ENCODE peak calls at places on chromosomes 11 and 22, in seven cellular contexts. T is bronchial epithelial cell, Y is PC-9, W is mammary epithelial cell, F is AG09309, J is astrocyte, G is fibroblast of mammary gland. I is an unnamed sample.

GRCh38 chr11:65113361-65113756 is 1.7 kb downstream of the TM7SF2 start:
- DNase-seq in Y (peak; percentile 19), G (no peak), T (no peak), J (no peak), F (no peak), W (no peak), I (no peak)

GRCh38 chr11:1026641-1027482 is 9.7 kb downstream of the MUC6 start:
- DNase-seq in T (no peak), Y (no peak), F (no peak), J (no peak), G (no peak), W (no peak), I (no peak)

GRCh38 chr11:59666969-59667368 is 1.9 kb downstream of the PATL1 start:
- DNase-seq in Y (no peak), T (no peak), J (no peak), G (peak; percentile 16), F (no peak), W (no peak), I (no peak)

GRCh38 chr11:22795914-22796313 is 33.7 kb downstream of the SVIP start:
- DNase-seq in Y (no peak), F (no peak), T (no peak), J (no peak), W (no peak), G (no peak), I (no peak)

GRCh38 chr11:129282634-129283033 is 90.5 kb upstream of the ARHGAP32 start:
- DNase-seq in W (no peak), G (no peak), T (no peak), F (no peak), Y (no peak), J (no peak), I (no peak)

GRCh38 chr11:106224172-106224571 is 146.7 kb downstream of the AASDHPPT start:
- DNase-seq in Y (no peak), T (no peak), G (no peak), W (no peak), F (no peak), J (no peak), I (no peak)

GRCh38 chr11:16013649-16014275 is 342.6 kb downstream of the SOX6 start:
- DNase-seq in W (no peak), G (peak; percentile 51), Y (no peak), F (no peak), T (no peak), J (peak; percentile 42), I (no peak)

GRCh38 chr11:116901211-116901610 is 63.8 kb upstream of the APOA1 start:
- DNase-seq in Y (no peak), G (no peak), W (no peak), F (no peak), J (no peak), T (no peak), I (no peak)

GRCh38 chr11:46492540-46492939 is 101.0 kb upstream of the CHRM4 start:
- DNase-seq in Y (no peak), W (no peak), G (peak; percentile 40), F (no peak), J (no peak), T (no peak), I (no peak)

GRCh38 chr11:46491661-46492331 is 100.2 kb upstream of the CHRM4 start:
- DNase-seq in J (no peak), W (no peak), Y (no peak), T (no peak), F (no peak), G (no peak), I (no peak)

GRCh38 chr11:46493786-46494185 is 100.0 kb downstream of the AMBRA1 start:
- DNase-seq in G (peak; percentile 49), Y (no peak), F (no peak), J (peak; percentile 50), W (no peak), T (no peak), I (no peak)

GRCh38 chr11:46490576-46491100 is 99.1 kb upstream of the CHRM4 start:
- DNase-seq in G (peak; percentile 61), J (peak; percentile 48), W (peak; percentile 36), F (no peak), Y (no peak), T (peak; percentile 63), I (no peak)

DNA sequence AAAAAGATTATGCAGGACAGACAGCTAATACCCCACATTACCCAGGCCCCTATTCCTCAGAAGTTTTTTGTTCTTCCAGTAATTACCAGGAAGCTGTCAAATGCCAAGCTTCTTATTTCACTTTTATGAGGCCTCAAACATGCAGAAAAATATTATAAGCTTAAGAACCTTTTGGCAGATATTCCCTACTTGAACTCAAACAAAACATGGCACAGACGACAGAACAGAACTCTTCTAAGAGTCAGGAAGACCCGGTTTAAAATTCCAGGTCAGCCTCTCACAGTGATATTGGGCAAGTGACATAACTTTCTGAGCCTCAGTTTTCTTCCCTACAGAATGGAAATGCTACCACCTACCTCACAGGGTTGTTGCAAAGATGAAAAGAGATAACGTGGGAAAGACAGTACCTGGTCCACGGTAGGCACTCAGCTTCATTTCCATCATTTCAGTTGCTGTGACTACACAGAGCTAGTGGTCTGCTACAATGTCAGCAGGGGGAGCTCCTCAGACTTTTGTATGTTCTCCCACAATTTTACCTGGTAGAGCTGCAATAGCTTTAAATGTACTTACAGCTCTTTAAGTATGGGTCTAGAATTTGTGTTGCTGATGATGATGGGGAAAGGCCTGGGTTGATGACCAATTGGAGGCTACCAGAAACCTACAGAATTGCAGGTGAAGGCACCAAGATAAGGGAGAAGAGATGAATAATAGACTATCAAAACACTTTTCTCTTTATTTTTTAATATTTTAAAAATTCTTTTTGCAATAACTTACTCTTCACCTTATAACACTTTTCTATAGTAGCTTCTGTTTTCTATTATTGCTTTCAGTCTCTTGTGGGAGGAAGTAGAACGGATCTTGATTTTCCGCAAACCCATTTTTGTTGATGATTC is 98.3 kb upstream of the CHRM4 start:
- DNase-seq in F (peak; percentile 55), J (peak; percentile 39), W (peak; percentile 32), G (peak; percentile 61), T (peak; percentile 61), Y (peak; percentile 23), I (no peak)
- TF ChIP-seq CTCF in F (peak; percentile 48), J (peak; percentile 68), W (peak; percentile 62), G (peak; percentile 77), T (peak; percentile 63), Y (peak; percentile 71), I (peak; percentile 58)

GRCh38 chr11:62444835-62445234 is 26.0 kb downstream of the SCGB1A1 start:
- DNase-seq in Y (no peak), W (no peak), T (no peak), J (no peak), G (peak; percentile 19), F (no peak), I (no peak)

GRCh38 chr11:62445314-62445740 is 26.5 kb downstream of the SCGB1A1 start:
- DNase-seq in J (peak; percentile 64), W (no peak), F (no peak), T (no peak), G (peak; percentile 60), Y (no peak), I (no peak)

GRCh38 chr11:62446091-62446490 is 27.3 kb downstream of the SCGB1A1 start:
- DNase-seq in W (no peak), G (no peak), T (no peak), Y (no peak), F (no peak), J (no peak), I (no peak)

GRCh38 chr11:62444271-62444833 is 25.5 kb downstream of the SCGB1A1 start:
- DNase-seq in J (peak; percentile 52), Y (no peak), G (peak; percentile 74), F (no peak), W (no peak), T (no peak), I (no peak)

DNA sequence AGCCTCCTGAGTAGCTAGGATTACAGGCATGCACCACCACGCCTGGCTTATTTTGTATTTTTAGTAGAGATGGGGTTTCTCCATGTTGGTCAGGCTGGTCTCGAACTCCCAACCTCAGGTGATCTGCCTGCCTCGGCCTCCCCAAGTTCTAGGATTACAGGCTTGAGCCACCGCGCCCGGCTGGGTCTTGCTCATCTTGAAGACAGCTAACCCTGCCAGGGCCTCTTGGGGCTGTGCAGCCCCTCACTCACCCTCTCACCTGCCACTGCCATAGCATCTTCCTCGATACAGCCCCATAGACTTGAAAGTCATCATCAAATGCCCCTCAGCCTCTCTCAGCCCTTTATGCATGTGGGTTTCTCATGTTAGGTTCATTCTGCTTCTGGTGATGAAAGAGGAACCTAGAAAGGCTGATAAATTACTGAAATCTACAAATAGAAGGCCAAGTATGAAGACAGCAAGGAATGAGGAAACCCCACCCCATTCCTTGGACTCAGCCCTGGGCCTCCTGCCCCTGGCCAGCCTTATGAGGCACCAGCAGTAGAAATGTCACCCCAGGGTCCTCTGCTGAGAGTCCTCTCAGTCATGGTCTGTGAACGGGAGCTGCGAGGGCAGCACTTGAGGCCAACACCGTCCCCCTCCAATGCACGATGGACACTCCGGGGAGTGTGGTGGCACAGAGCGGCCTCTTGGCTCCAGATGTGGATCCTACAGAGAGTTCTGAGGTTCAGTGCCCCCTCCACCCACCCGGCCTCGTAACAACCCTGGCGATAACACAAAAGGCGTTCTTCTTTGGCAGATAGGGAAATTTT is 24.8 kb downstream of the SCGB1A1 start:
- DNase-seq in J (no peak), Y (no peak), W (no peak), G (no peak), T (no peak), F (no peak), I (no peak)
- H3K4me3 ChIP-seq in J (peak overlapping the region; percentile 53), Y (no peak overlapping the region), W (no peak overlapping the region), G (no peak overlapping the region), T (no peak overlapping the region), F (peak overlapping the region; percentile 41), I (peak overlapping the region; percentile 47)

DNA sequence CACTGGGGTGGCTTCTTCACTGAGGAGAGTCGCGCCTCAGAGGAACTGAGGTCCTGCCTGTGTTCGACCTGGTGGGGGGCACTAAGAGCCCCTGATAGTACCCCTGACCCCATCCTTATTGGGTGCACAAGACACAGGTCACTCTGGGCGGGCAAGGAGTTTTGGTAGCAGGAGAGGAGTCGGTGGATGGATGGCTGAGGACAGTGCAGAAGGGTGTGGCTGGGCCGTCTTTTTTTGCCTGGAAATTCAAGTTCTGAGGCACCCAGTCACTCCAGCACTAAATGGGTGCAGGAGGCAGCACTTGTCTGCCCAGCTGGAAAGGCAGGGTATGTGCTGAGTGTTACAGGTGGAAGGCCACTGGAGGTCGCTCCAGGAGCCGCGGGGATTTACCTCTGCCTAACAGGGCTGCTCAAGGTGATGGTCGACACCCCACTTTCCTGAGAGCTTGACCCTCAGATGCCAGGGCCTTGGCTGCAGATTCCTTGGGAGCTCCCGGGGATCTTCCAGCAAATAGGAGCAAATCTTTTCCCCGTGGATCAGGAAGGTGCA is 960 bp downstream of the TSSC4 start:
- DNase-seq in J (no peak), W (no peak), Y (no peak), G (no peak), T (no peak), F (no peak), I (no peak)
- TF ChIP-seq CTCF in J (no peak), W (peak; percentile 30), Y (peak; percentile 22), G (peak; percentile 4), T (peak; percentile 25), F (no peak), I (no peak)

DNA sequence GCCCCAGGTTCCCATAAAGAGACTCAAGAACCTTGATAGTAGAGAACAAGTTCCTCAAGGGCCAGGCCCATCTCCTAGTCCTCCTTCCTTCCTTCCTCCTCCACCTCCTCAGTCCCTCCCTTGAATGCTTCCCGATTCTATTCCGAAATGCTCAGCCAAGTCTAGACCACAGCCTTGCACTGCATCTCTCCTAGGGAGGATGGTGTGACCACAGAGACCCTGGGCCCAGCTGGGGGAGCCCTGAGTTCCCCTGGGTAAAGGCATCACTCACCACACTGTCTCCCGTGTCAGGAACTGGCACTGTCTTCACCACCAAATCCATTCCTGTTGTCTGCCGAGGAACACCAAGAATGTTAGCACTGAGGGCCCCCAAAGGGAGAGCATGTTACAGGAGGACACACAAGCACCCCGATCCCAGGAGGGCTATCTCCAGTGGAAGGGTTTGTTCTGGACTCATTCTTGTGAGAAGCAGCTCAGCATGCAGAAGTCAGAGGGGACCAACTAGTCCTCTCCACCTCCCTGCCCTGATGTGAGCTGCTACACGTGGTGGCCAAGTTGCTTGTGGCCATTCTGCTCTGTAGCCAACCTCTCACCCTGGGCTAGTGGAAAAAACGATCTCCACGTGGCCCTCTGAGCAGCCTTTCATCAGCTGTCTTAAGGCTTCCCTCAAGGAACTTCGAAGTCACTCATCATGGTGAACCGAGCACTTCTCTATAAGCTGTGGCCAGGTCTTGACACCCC is 8.7 kb downstream of the IFT27 start:
- DNase-seq in T (no peak), G (no peak), Y (no peak), F (no peak), J (no peak), W (no peak), I (no peak)
- H3K4me3 ChIP-seq in T (no peak overlapping the region), G (no peak overlapping the region), Y (no peak overlapping the region), F (no peak overlapping the region), J (no peak overlapping the region), W (no peak overlapping the region), I (no peak overlapping the region)

I was measured in AG04449.